ENCODE peak calls at places on chromosomes 7 and 10, in four cellular contexts. K, B, A and T are unnamed samples.

GRCh38 chr10:73874267-73875138 is at the start of gene CAMK2G:
- DNase-seq in K (peak; percentile 77), B (peak; percentile 88), A (peak; percentile 81), T (peak; percentile 71)

GRCh38 chr7:970744-971143 is 4.6 kb downstream of the COX19 start:
- DNase-seq in K (no peak), A (no peak), B (no peak), T (no peak)

GRCh38 chr10:100838986-100839385 is 73.8 kb upstream of the SLF2 start:
- DNase-seq in B (no peak), K (no peak), A (no peak), T (no peak)

GRCh38 chr7:95105627-95106026 is 198.2 kb downstream of the PPP1R9A start:
- DNase-seq in B (no peak), A (no peak), K (no peak), T (no peak)

GRCh38 chr7:77415474-77415821 is 701 bp downstream of the GSAP start:
- DNase-seq in A (no peak), K (peak; percentile 25), B (peak; percentile 60), T (no peak)

GRCh38 chr7:89311886-89312285 is 516.3 kb upstream of the TEX47 start:
- DNase-seq in K (no peak), A (no peak), B (no peak), T (no peak)

GRCh38 chr7:12490941-12491340 is 79.6 kb upstream of the SCIN start:
- DNase-seq in K (no peak), A (no peak), B (no peak), T (no peak)

GRCh38 chr10:11861811-11862210 is 38.7 kb downstream of the PROSER2 start:
- DNase-seq in B (no peak), A (no peak), K (no peak), T (no peak)

GRCh38 chr7:35036361-35037171 is 719 bp downstream of the DPY19L1 start:
- DNase-seq in K (peak; percentile 63), B (peak; percentile 66), A (peak; percentile 59), T (peak; percentile 77)

GRCh38 chr7:47600199-47601118 is 18.5 kb upstream of the TNS3 start:
- DNase-seq in K (no peak), A (peak; percentile 87), B (no peak), T (peak; percentile 55)
- TF ChIP-seq JUN in K (no peak), A (no peak), B (no peak), T (no peak)

GRCh38 chr10:28411136-28411460 is 108.2 kb upstream of the MPP7 start:
- DNase-seq in K (no peak), B (no peak), A (peak; percentile 15), T (no peak)
- TF ChIP-seq JUN in K (no peak), B (no peak), A (no peak), T (no peak)

DNA sequence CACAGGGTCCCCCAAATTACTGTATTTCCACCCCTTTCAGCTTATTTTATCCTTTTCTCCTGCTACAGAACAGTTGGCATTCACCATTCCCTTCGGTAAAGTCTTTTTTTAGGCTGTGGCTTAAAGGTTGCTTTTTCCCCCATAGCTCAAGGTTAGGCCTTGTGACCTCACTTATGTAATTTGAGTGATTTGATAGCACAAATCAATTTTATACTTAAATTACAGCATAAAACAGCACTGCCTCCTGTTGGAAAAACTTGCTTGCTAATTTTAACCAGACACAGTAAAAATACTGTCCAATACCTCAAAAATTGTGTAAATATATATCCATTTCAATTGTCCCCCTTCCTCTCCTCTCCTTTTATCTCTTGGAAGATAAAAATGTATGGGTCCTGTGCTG is 7.1 kb downstream of the GIMAP1 start:
- DNase-seq in B (no peak), A (no peak), K (no peak), T (no peak)
- TF ChIP-seq JUN in B (no peak), A (no peak), K (no peak), T (no peak)

GRCh38 chr7:44639701-44640321 is 33.4 kb downstream of the OGDH start:
- DNase-seq in A (peak; percentile 74), K (peak; percentile 35), B (no peak), T (peak; percentile 85)
- TF ChIP-seq JUN in A (no peak), K (no peak), B (no peak), T (no peak)

GRCh38 chr10:61627266-61627665 is 35.5 kb upstream of the CABCOCO1 start:
- DNase-seq in A (no peak), K (no peak), B (no peak), T (no peak)
- TF ChIP-seq JUN in A (no peak), K (no peak), B (no peak), T (no peak)

GRCh38 chr10:89793649-89794254 is 92.4 kb downstream of the KIF20B start:
- DNase-seq in B (no peak), K (no peak), A (peak; percentile 65), T (peak; percentile 73)

GRCh38 chr10:89795840-89796239 is 94.5 kb downstream of the KIF20B start:
- DNase-seq in A (no peak), B (no peak), K (no peak), T (no peak)

GRCh38 chr10:89798092-89798491 is 96.7 kb downstream of the KIF20B start:
- DNase-seq in B (no peak), K (no peak), A (no peak), T (no peak)

DNA sequence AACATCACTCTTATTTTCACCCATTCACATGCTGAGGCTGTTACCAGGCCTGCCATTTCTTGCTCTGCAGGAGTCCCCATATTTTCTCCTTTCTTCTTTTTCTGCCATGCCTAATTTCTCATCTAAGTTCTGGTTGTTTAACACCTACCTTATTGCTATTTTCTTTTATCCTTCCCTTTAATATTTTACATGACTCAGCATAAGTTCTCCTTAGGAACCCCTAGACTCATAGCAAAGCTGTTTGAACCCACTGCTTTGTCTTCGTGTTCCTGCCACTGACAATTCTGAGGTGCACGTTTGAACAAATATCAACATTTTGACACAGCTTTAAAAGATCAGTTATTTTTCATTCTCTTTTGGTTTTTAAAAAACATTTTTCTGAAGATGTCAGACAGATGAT is 98.2 kb downstream of the KIF20B start:
- DNase-seq in B (no peak), K (no peak), A (no peak), T (no peak)
- TF ChIP-seq JUN in B (no peak), K (no peak), A (no peak), T (no peak)

GRCh38 chr10:132914732-132915131 is 27.6 kb downstream of the CFAP46 start:
- DNase-seq in B (no peak), K (no peak), A (no peak), T (no peak)
- TF ChIP-seq JUN in B (no peak), K (no peak), A (no peak), T (no peak)

DNA sequence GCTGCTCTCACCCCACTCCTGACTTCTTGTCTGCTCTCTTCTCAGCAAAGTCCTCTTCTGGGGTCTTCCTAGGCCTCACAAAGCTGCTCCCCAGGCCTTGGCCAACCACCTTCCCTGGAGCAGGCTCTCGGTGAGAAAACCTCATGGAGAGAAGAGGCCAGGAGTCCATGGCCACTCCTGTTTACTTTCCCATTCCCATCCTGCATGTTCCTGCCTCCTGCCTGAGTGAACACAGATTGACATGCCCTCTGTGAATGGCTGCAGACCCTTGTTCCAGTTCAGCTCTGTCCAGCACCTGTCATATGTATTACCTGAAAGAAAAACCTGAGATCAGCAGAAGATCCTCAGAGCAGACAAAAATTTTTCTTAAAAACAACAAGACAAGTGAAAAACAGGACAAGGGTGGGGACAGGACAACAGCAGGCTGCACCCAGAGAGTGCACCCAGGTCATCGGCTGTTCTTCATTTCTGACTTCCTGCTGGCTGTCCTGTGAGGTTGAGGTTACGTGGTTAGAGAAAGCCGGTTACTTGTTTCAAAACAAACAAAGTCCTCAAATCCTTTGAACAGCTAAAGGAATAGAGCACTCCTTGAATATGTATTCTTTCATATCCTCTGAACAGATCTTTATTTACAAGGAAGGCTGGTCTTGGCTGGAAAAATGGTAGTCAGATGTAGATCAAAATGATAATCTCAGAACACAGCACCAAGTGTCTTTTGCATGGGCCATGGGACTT is 34.0 kb upstream of the DLD start:
- DNase-seq in B (no peak), A (no peak), K (no peak), T (no peak)
- TF ChIP-seq JUN in B (no peak), A (no peak), K (no peak), T (no peak)

DNA sequence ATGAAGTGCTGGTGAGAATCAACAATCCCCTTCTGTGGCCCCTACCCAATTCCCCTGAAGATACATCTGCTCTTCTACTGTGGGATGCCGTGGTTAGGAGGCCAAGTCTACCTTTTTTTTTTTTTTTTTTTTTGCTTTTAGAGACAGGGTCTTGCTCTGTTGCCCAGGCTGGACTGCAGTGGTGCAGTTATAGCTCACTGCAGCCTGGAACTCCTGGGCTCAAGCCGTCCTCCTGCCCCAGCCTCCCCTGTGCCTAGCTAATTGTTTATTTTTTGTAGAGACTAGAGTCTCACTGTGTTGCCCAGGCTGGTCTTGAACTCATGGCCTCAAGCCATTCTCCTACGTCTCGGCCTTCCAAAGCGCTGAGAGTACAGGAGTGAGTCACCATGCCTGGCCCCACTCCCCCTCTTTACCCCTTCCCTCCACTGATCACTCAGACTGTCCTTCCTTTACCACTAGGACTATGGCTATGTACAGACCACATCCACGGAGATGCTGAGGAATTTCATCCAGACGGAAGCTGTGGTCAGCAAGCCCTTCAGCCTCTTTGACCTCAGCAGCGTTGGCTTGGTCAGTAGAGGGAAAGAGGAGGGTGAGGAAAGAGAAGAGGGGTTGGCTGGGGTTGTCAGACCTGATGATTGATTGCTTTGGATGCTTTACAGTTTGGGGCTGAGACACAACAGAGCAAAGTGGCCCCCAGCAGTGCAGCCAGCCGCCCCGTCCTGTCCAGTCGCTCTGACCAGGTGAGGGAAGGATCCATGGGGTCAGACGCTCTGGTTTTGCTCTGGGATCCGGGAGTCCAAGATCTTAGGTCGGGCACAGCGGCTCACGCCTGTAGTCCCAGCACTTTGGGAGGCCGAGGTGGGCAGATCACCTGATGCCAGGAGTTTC is 1.8 kb downstream of the AP4M1 start:
- DNase-seq in B (no peak), A (no peak), K (no peak), T (no peak)
- TF ChIP-seq JUN in B (no peak), A (no peak), K (no peak), T (no peak)